ENCODE peak calls at places on chromosomes 4 and X, in five cellular contexts. M is SK-N-SH, N is HepG2, L is K562, X is GM12878. I is an unnamed sample.
A peak's percentile ranks its signal among the peaks of the same experiment; 100 is the strongest.

GRCh38 chr4:22741744-22742143 is 49.0 kb downstream of the GBA3 start:
- DNase-seq in N (no peak), L (no peak), M (no peak), X (no peak), I (no peak)

GRCh38 chr4:156677136-156677535 is 294.5 kb downstream of the PDGFC start:
- DNase-seq in M (peak; percentile 22), X (no peak), N (peak; percentile 38), L (peak; percentile 11), I (peak; percentile 14)

GRCh38 chrX:16828126-16828908 is 41.8 kb downstream of the RBBP7 start:
- DNase-seq in L (no peak), M (no peak), X (no peak), N (no peak), I (peak; percentile 14)

GRCh38 chrX:137567474-137568232 is 1.7 kb downstream of the ZIC3 start:
- DNase-seq in L (no peak), M (no peak), N (no peak), X (no peak), I (no peak)

GRCh38 chrX:121146059-121146628 is 98.7 kb downstream of the GLUD2 start:
- DNase-seq in M (no peak), L (no peak), X (no peak), N (no peak), I (no peak)

GRCh38 chrX:100358766-100359165 is 51.3 kb downstream of the PCDH19 start:
- DNase-seq in M (no peak), X (no peak), N (no peak), L (no peak), I (no peak)

GRCh38 chr4:152220201-152220666 is 315.7 kb downstream of the FBXW7 start:
- DNase-seq in N (no peak), L (no peak), X (no peak), M (no peak), I (no peak)

GRCh38 chrX:131704136-131704695 is 160.3 kb downstream of the OR13H1 start:
- DNase-seq in L (no peak), X (peak; percentile 87), M (peak; percentile 64), N (no peak), I (peak; percentile 78)

GRCh38 chr4:165384608-165385007 is 5.8 kb downstream of the CPE start:
- DNase-seq in M (peak; percentile 66), N (peak; percentile 23), L (no peak), X (no peak), I (no peak)

GRCh38 chr4:145734576-145735329 is 54.8 kb downstream of the C4orf51 start:
- DNase-seq in X (peak; percentile 27), M (no peak), L (no peak), N (peak; percentile 36), I (no peak)

GRCh38 chr4:51859476-51860032 is 16.6 kb downstream of the DCUN1D4 start:
- DNase-seq in M (no peak), X (no peak), N (no peak), L (no peak), I (no peak)

GRCh38 chr4:99979872-99980271 is 29.8 kb upstream of the H2AZ1 start:
- DNase-seq in X (no peak), L (no peak), N (no peak), M (no peak), I (no peak)

GRCh38 chr4:14792702-14793227 is 209.5 kb upstream of the CPEB2 start:
- DNase-seq in L (no peak), X (no peak), M (no peak), N (no peak), I (no peak)

GRCh38 chr4:20348411-20348810 is 96.7 kb downstream of the SLIT2 start:
- DNase-seq in L (no peak), M (no peak), N (no peak), X (no peak), I (no peak)

GRCh38 chr4:780730-781492 is 45.0 kb downstream of the CPLX1 start:
- DNase-seq in M (peak; percentile 41), X (no peak), L (no peak), N (no peak), I (no peak)

GRCh38 chr4:98996056-98996941 is 778 bp downstream of the METAP1 start:
- DNase-seq in L (no peak), X (no peak), M (peak; percentile 35), N (peak; percentile 23), I (no peak)

GRCh38 chr4:100023800-100024199 is 73.7 kb upstream of the H2AZ1 start:
- DNase-seq in M (no peak), X (no peak), L (no peak), N (no peak), I (no peak)

DNA sequence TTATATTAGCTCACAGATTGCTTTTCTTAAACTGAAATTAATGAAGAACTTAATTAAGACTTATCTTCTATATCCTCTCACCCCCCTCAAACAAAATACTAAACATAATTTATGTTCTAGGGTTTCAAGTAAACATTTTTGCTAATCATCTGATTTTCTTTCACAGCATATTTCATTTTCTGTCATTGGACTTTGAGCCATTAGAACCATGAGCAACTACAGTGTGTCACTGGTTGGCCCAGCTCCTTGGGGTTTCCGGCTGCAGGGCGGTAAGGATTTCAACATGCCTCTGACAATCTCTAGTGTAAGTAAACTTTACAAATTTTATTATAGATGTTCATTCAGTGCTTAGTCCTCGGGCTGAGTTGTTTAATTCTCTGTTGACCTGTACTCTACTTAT is 3.3 kb downstream of the PDLIM5 start:
- DNase-seq in X (no peak), L (no peak), M (no peak), N (peak; percentile 68), I (peak; percentile 12)
- TF ChIP-seq GABPA in X (no peak), L (no peak), M (no peak), N (peak; percentile 51), I (no peak)

GRCh38 chr4:41535911-41536361 is 2.0 kb upstream of the LIMCH1 start:
- DNase-seq in N (no peak), M (no peak), X (no peak), L (no peak), I (no peak)

GRCh38 chr4:41537267-41537890 is 578 bp upstream of the LIMCH1 start:
- DNase-seq in L (no peak), X (no peak), M (no peak), N (no peak), I (no peak)

GRCh38 chr4:41538887-41539498 is 1.0 kb downstream of the LIMCH1 start:
- DNase-seq in N (no peak), X (no peak), M (no peak), L (no peak), I (no peak)

GRCh38 chr4:41539711-41540110 is 1.8 kb downstream of the LIMCH1 start:
- DNase-seq in X (no peak), N (no peak), M (no peak), L (no peak), I (no peak)

DNA sequence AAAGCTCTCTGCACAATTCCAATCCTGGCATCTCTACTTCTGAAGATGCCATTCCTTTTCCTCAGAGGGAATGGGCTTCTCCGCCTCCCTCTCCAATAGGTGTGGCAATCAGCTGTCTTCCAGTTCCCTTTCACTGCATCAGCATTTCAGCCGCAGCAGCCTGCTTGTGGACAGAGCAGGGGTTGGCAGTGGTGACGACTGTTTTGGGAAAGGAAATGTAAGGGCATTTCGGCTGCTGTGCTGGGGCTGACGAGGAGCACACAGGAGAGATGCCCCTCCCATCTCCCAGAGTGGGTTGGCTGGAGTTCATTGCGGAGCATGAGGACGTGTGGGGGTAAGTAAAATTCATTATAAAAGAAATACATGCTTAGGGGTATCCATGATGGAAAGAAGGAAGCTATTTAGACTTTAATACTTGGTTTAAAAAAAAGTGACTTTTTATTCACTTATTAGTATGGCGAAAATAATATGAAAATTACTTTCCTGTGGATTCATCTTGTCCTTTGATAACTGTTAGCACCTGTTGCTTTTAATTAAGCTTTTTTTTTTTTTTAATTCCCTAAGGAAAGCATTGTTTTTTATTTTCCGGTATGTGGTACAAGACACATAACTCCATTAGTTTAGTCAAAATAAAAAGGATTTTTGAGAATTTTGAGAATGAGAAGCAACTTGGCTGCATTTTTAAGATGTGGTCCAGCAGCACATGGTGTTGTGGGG is at the start of gene LIMCH1:
- DNase-seq in N (no peak), X (no peak), L (no peak), M (no peak), I (no peak)
- H3K4me3 ChIP-seq in N (no peak within 1 kb of the TSS), X (no peak within 1 kb of the TSS), L (no peak within 1 kb of the TSS), M (no peak within 1 kb of the TSS), I (no peak within 1 kb of the TSS)

GRCh38 chrX:109489174-109489573 is 7.3 kb upstream of the GUCY2F start:
- DNase-seq in M (no peak), X (no peak), L (no peak), N (no peak), I (no peak)
- TF ChIP-seq REST in M (no peak), X (no peak), L (no peak), N (no peak), I (no peak)

DNA sequence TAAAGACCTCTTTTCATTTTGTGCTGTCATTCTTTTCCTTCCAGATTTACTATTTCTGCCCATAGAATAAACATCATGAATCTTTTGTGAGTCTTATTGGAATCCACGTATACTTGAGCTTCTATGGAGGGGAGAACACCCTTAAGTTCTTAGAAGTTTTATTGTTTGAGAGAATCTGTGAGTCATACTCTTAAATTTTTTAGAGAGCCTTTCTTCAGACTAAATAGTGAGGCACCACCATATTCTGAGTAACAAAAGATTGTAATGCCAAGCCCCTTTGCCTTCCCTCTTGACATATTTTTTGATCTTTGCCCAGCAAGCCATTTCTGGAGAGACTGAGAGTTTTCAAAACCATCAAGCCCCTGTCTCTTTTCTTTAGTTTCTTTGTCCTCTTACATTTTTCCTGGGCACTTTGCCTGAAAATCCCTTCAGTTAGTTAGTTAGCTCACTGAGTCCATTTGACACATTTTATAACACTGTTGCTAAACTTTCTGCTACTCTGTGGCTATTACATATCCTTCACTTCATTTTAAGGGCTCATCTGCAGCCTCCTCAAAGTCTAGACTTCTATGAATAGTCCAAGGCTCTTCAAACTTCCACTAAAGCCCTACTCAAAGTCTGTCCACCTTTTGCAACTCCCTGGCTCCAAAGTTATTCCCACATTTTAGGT is 65.3 kb upstream of the NDUFC1 start:
- DNase-seq in X (no peak), M (no peak), L (no peak), N (no peak), I (no peak)
- TF ChIP-seq GABPA in X (no peak), M (no peak), L (no peak), N (no peak), I (no peak)

GRCh38 chr4:17781831-17782287 is 438 bp upstream of the FAM184B start:
- DNase-seq in X (no peak), N (no peak), L (no peak), M (no peak), I (no peak)
- H3K4me3 ChIP-seq in X (no peak overlapping the region), N (no peak overlapping the region), L (no peak overlapping the region), M (no peak overlapping the region), I (no peak overlapping the region)

DNA sequence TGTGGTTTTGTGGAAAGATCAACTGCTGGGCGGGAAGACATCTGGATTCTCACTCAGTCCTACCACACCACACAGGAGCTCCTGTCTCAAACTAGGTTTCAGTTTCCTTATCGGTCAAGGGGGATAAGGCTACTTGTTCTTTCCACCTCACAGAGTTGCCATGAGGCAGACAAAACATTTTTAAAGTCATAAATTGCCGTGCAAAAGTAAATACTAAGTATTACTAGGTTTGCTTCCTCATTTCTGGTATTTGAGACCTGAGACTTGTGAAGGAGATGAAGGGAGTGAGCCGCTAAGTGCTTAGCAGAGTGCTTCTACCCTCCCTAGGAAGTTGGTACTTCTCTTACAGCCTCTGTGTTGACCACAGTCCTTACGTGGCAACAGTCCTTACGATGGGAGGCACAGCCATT is 1.5 kb downstream of the LAP3 start:
- DNase-seq in M (no peak), X (peak; percentile 34), L (no peak), N (no peak), I (peak; percentile 58)
- TF ChIP-seq REST in M (no peak), X (no peak), L (no peak), N (no peak), I (no peak)